ENCODE peak calls at places on chromosomes 6 and 20, in four cellular contexts. R, L, J and C are unnamed samples.

GRCh38 chr20:58362117-58362516 is 26.9 kb upstream of the VAPB start:
- DNase-seq in R (no peak), L (no peak), J (no peak), C (no peak)

GRCh38 chr6:30881392-30881986 is 2.8 kb upstream of the DDR1 start:
- DNase-seq in R (no peak), L (no peak), J (no peak), C (no peak)

GRCh38 chr6:166360243-166361079 is 18.1 kb upstream of the SFT2D1 start:
- DNase-seq in R (no peak), L (no peak), J (no peak), C (no peak)

GRCh38 chr6:139308936-139309603 is 17.3 kb upstream of the TXLNB start:
- DNase-seq in R (no peak), L (no peak), J (no peak), C (no peak)

GRCh38 chr6:130129781-130130246 is 92.9 kb downstream of the SAMD3 start:
- DNase-seq in R (no peak), L (no peak), J (no peak), C (no peak)

GRCh38 chr6:360791-361373 is 30.7 kb upstream of the IRF4 start:
- DNase-seq in R (peak; percentile 78), L (no peak), J (no peak), C (no peak)

GRCh38 chr6:70884074-70884983 is 72.5 kb downstream of the B3GAT2 start:
- DNase-seq in R (peak; percentile 82), L (peak; percentile 59), J (peak; percentile 74), C (peak; percentile 34)

GRCh38 chr20:38890497-38890818 is 35.8 kb upstream of the FAM83D start:
- DNase-seq in R (no peak), L (no peak), J (no peak), C (no peak)

GRCh38 chr6:17885079-17885478 is 102.4 kb downstream of the KIF13A start:
- DNase-seq in R (no peak), L (no peak), J (no peak), C (no peak)

GRCh38 chr20:36162272-36162966 is 7.9 kb downstream of the EPB41L1 start:
- DNase-seq in R (peak; percentile 64), L (no peak), J (no peak), C (no peak)

GRCh38 chr6:12649325-12649724 is 67.2 kb upstream of the PHACTR1 start:
- DNase-seq in R (no peak), L (no peak), J (no peak), C (no peak)

GRCh38 chr6:147135211-147135672 is 69.0 kb upstream of the STXBP5 start:
- DNase-seq in R (no peak), L (no peak), J (no peak), C (no peak)

GRCh38 chr20:36591854-36592641 is 13.5 kb upstream of the RAB5IF start:
- DNase-seq in R (no peak), L (no peak), J (no peak), C (peak; percentile 51)

GRCh38 chr6:102355578-102355977 is 962.1 kb downstream of the GRIK2 start:
- DNase-seq in R (peak; percentile 13), L (no peak), J (no peak), C (no peak)

GRCh38 chr6:88709819-88710246 is 253.6 kb downstream of the RNGTT start:
- DNase-seq in R (no peak), L (no peak), J (no peak), C (no peak)

GRCh38 chr6:17584241-17584803 is 15.8 kb upstream of the FAM8A1 start:
- DNase-seq in R (no peak), L (peak; percentile 33), J (peak; percentile 60), C (no peak)

GRCh38 chr20:21571841-21572690 is 58.2 kb upstream of the NKX2-2 start:
- DNase-seq in R (no peak), L (peak; percentile 16), J (no peak), C (no peak)

GRCh38 chr20:1567392-1568165 is 10.1 kb upstream of the SIRPD start:
- DNase-seq in R (no peak), L (no peak), J (no peak), C (no peak)

GRCh38 chr6:30690403-30691207 is at the start of gene NRM:
- DNase-seq in R (peak; percentile 94), L (peak; percentile 83), J (peak; percentile 86), C (peak; percentile 90)

GRCh38 chr6:32843979-32844838 is at the start of gene PSMB8:
- DNase-seq in R (peak; percentile 99), L (peak; percentile 98), J (peak; percentile 99), C (peak; percentile 97)

GRCh38 chr20:49286689-49287551 is 9.1 kb upstream of the ZNFX1 start:
- DNase-seq in R (no peak), L (no peak), J (no peak), C (no peak)

GRCh38 chr20:49288250-49288751 is 10.4 kb upstream of the ZNFX1 start:
- DNase-seq in R (no peak), L (no peak), J (no peak), C (no peak)

GRCh38 chr20:49288784-49289696 is 11.2 kb upstream of the ZNFX1 start:
- DNase-seq in R (no peak), L (no peak), J (no peak), C (no peak)

GRCh38 chr20:49285813-49286494 is 8.1 kb upstream of the ZNFX1 start:
- DNase-seq in R (no peak), L (no peak), J (no peak), C (no peak)

DNA sequence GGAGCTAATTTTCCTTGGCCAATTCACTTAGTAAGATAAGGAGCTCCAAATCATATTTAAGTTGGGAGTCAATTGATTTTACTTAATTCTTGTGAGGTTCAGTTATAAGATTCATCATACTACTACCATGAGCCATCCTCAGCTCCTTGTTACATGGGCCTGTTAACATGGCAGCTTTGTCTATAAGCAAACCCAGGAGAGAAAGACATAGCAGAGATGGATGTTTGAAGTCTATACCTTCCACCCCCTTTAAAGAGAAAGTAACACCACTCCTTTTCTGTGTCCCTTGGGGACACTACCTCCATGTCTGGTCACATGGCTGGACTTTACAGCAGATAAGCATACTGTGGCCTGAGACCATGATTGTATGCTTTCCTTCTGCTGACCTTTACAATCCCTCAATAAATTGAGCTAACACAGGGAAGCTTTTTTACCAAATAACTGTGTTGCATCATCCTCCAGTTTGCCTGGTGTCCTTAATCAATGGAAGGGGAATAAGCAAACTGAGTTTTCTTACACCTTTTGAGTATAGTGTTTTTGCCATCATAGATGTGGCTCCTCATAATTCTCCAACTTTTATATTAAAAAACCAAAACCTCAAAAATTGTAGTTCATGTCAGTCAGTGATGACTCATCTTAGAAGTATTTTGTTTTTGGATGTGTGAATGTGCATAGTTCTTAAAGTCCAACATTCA is 9.8 kb upstream of the ZNFX1 start:
- DNase-seq in R (no peak), L (no peak), J (no peak), C (no peak)
- TF ChIP-seq POLR2A in R (no peak), L (no peak), J (no peak), C (no peak)

GRCh38 chr6:105831321-105831720 is 254.8 kb upstream of the PRDM1 start:
- DNase-seq in R (no peak), L (no peak), J (no peak), C (no peak)
- H3K4me1 ChIP-seq in R (no peaks in the 10 kb centered on the region), L (no peaks in the 10 kb centered on the region), J (peaks cover 12% of the 10 kb centered on the region), C (no peaks in the 10 kb centered on the region)

GRCh38 chr6:36604090-36605060 is 10.2 kb downstream of the SRSF3 start:
- DNase-seq in R (no peak), L (no peak), J (no peak), C (no peak)
- TF ChIP-seq POLR2A in R (no peak), L (no peak), J (no peak), C (no peak)

GRCh38 chr6:135053433-135053832 is 1.2 kb downstream of the HBS1L start:
- DNase-seq in R (no peak), L (no peak), J (no peak), C (no peak)
- H3K4me1 ChIP-seq in R (peaks cover 34% of the 10 kb centered on the region), L (peaks cover 22% of the 10 kb centered on the region), J (peaks cover 33% of the 10 kb centered on the region), C (peaks cover 1% of the 10 kb centered on the region)

GRCh38 chr20:326645-327031 is 1.3 kb downstream of the SOX12 start:
- DNase-seq in R (peak; percentile 90), L (no peak), J (no peak), C (no peak)
- TF ChIP-seq POLR2A in R (no peak), L (no peak), J (no peak), C (no peak)

GRCh38 chr6:150090328-150090727 is 21.4 kb upstream of the ULBP3 start:
- DNase-seq in R (no peak), L (no peak), J (no peak), C (no peak)
- H3K4me1 ChIP-seq in R (no peaks in the 10 kb centered on the region), L (no peaks in the 10 kb centered on the region), J (no peaks in the 10 kb centered on the region), C (no peaks in the 10 kb centered on the region)